ENCODE peak calls at places on chromosomes 4 and X, in six cellular contexts. P is Caco-2; S is lung; O is CD4-positive, alpha-beta memory T cell; Y is GM23338; Z is aorta. A is an unnamed sample.
A peak's percentile ranks its signal among the peaks of the same experiment; 100 is the strongest.

GRCh38 chr4:148166132-148166531 is 276.1 kb downstream of the NR3C2 start:
- DNase-seq in P (no peak), S (no peak), O (no peak), Y (no peak), Z (no peak), A (no peak)

GRCh38 chr4:6773106-6773505 is 9.4 kb upstream of the KIAA0232 start:
- DNase-seq in P (no peak), S (no peak), O (no peak), Y (no peak), Z (no peak), A (no peak)

GRCh38 chr4:38456096-38456495 is 207.9 kb upstream of the KLF3 start:
- DNase-seq in P (no peak), S (no peak), O (no peak), Y (no peak), Z (no peak), A (no peak)

GRCh38 chrX:17930850-17931249 is 69.8 kb upstream of the RAI2 start:
- DNase-seq in P (no peak), S (no peak), O (no peak), Y (peak; percentile 5), Z (no peak), A (no peak)

GRCh38 chr4:2277956-2278355 is 16.0 kb upstream of the MXD4 start:
- DNase-seq in P (no peak), S (no peak), O (no peak), Y (no peak), Z (no peak), A (no peak)

GRCh38 chr4:153683763-153684181 is 308 bp upstream of the TLR2 start:
- DNase-seq in P (no peak), S (no peak), O (no peak), Y (no peak), Z (no peak), A (no peak)

GRCh38 chr4:125321709-125322362 is 7.1 kb downstream of the FAT4 start:
- DNase-seq in P (no peak), S (no peak), O (no peak), Y (no peak), Z (no peak), A (no peak)

GRCh38 chr4:47930971-47931804 is 16.8 kb upstream of the NFXL1 start:
- DNase-seq in P (no peak), S (no peak), O (no peak), Y (no peak), Z (no peak), A (no peak)

GRCh38 chr4:61723492-61723891 is 523.4 kb downstream of the ADGRL3 start:
- DNase-seq in P (no peak), S (no peak), O (no peak), Y (peak; percentile 82), Z (no peak), A (no peak)

GRCh38 chrX:48892896-48893295 is 4.7 kb downstream of the TIMM17B start:
- DNase-seq in P (no peak), S (no peak), O (no peak), Y (no peak), Z (no peak), A (no peak)

GRCh38 chr4:17447675-17448298 is 64.1 kb downstream of the QDPR start:
- DNase-seq in P (peak; percentile 70), S (peak; percentile 35), O (peak; percentile 62), Y (peak; percentile 87), Z (no peak), A (peak; percentile 50)

GRCh38 chr4:108215055-108215454 is 46.3 kb upstream of the LEF1 start:
- DNase-seq in P (peak; percentile 41), S (no peak), O (no peak), Y (no peak), Z (no peak), A (no peak)

GRCh38 chrX:11241720-11242119 is 51.5 kb upstream of the AMELX start:
- DNase-seq in P (no peak), S (no peak), O (no peak), Y (no peak), Z (no peak), A (no peak)

GRCh38 chrX:71577682-71578081 is 555 bp upstream of the GCNA start:
- DNase-seq in P (no peak), S (no peak), O (no peak), Y (no peak), Z (no peak), A (no peak)

GRCh38 chr4:7161721-7162214 is 30.6 kb upstream of the SORCS2 start:
- DNase-seq in P (no peak), S (no peak), O (no peak), Y (no peak), Z (no peak), A (no peak)

GRCh38 chrX:16708016-16708415 is 4.5 kb downstream of the CTPS2 start:
- DNase-seq in P (no peak), S (no peak), O (no peak), Y (no peak), Z (no peak), A (no peak)

GRCh38 chrX:42755820-42756219 is 22.1 kb downstream of the PPP1R2C start:
- DNase-seq in P (no peak), S (peak; percentile 34), O (no peak), Y (no peak), Z (peak; percentile 60), A (no peak)

GRCh38 chrX:16892504-16893362 is 22.6 kb upstream of the RBBP7 start:
- DNase-seq in P (peak; percentile 76), S (peak; percentile 74), O (peak; percentile 49), Y (peak; percentile 92), Z (peak; percentile 77), A (no peak)

GRCh38 chr4:101229116-101229515 is 118.2 kb downstream of the PPP3CA start:
- DNase-seq in P (no peak), S (no peak), O (no peak), Y (no peak), Z (no peak), A (no peak)

GRCh38 chr4:182478475-182478874 is 235.3 kb downstream of the TENM3 start:
- DNase-seq in P (peak; percentile 30), S (no peak), O (no peak), Y (peak; percentile 82), Z (no peak), A (no peak)

GRCh38 chr4:10084651-10085320 is 31.8 kb downstream of the WDR1 start:
- DNase-seq in P (no peak), S (no peak), O (peak; percentile 26), Y (no peak), Z (peak; percentile 32), A (no peak)

GRCh38 chr4:42596918-42597317 is 60.0 kb downstream of the ATP8A1 start:
- DNase-seq in P (no peak), S (no peak), O (no peak), Y (no peak), Z (no peak), A (no peak)

GRCh38 chrX:108735680-108736508 is 469 bp downstream of the IRS4 start:
- DNase-seq in P (no peak), S (no peak), O (no peak), Y (no peak), Z (no peak), A (no peak)

GRCh38 chr4:37847311-37847710 is 20.8 kb downstream of the PGM2 start:
- DNase-seq in P (no peak), S (no peak), O (no peak), Y (no peak), Z (no peak), A (no peak)

GRCh38 chr4:152920768-152921167 is 15.4 kb upstream of the FHDC1 start:
- DNase-seq in P (peak; percentile 48), S (no peak), O (no peak), Y (peak; percentile 79), Z (no peak), A (no peak)

GRCh38 chrX:75781618-75782017 is 3.4 kb downstream of the MAGEE2 start:
- DNase-seq in P (no peak), S (no peak), O (no peak), Y (peak; percentile 1), Z (peak; percentile 63), A (no peak)

GRCh38 chr4:1470816-1471442 is 64.7 kb upstream of the NKX1-1 start:
- DNase-seq in P (no peak), S (no peak), O (no peak), Y (no peak), Z (no peak), A (no peak)

GRCh38 chr4:4673070-4673469 is 131.2 kb upstream of the STX18 start:
- DNase-seq in P (peak; percentile 64), S (no peak), O (no peak), Y (peak; percentile 99), Z (no peak), A (no peak)

GRCh38 chr4:113591982-113592381 is 169.6 kb downstream of the CAMK2D start:
- DNase-seq in P (no peak), S (no peak), O (no peak), Y (no peak), Z (no peak), A (no peak)

DNA sequence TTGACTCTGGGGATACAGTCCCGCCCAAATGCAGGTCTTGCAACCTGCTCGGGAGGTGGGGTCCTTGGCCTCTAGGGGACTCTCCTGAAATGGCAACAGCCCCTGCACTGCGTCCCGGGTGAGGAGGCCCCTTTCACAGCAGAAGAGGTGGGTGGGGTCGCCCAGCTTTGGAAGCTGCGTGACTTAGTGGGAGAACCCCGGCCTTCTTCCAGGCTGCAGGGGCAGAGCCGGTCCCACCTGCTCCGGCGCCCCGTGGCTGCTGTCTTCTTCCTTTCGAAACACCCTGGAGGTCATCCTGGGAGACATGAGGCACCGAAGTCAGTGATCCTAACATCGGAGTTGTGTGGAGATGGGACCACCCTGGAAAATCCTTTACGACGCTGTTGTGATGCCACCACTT is 103.7 kb upstream of the ADRA2C start:
- DNase-seq in P (no peak), S (no peak), O (no peak), Y (no peak), Z (no peak), A (no peak)
- H3K4me1 ChIP-seq in P (no peaks in the 10 kb centered on the region), S (no peaks in the 10 kb centered on the region), O (no peaks in the 10 kb centered on the region), Y (no peaks in the 10 kb centered on the region), Z (peaks cover 4% of the 10 kb centered on the region), A (no peaks in the 10 kb centered on the region)

DNA sequence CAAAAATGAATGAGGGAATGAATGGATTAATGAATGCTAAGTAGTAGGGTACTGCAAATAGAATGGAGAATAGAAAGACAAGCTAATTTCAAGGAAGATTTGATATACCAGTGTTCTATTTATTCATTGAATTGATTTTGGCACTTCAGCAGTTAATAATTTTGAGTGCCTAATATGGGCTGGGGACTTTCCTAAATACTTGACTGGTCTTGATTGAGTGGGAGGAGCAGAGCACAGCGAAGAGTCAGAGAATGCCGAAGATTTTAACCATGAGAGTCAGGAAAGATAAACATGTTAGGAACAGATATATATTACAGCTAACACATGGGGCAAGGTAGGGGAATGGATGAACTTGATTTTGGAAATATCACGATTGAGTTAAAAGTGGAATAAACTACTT is 10.6 kb downstream of the IL15 start:
- DNase-seq in P (no peak), S (no peak), O (no peak), Y (no peak), Z (no peak), A (no peak)
- H3K4me1 ChIP-seq in P (no peaks in the 10 kb centered on the region), S (peaks cover 10% of the 10 kb centered on the region), O (no peaks in the 10 kb centered on the region), Y (no peaks in the 10 kb centered on the region), Z (peaks cover 11% of the 10 kb centered on the region), A (no peaks in the 10 kb centered on the region)

GRCh38 chrX:39771089-39771488 is 326.7 kb downstream of the BCOR start:
- DNase-seq in P (no peak), S (no peak), O (no peak), Y (no peak), Z (no peak), A (no peak)
- H3K4me1 ChIP-seq in P (peaks cover 17% of the 10 kb centered on the region), S (no peaks in the 10 kb centered on the region), O (peaks cover 72% of the 10 kb centered on the region), Y (peaks cover 32% of the 10 kb centered on the region), Z (peaks cover 2% of the 10 kb centered on the region), A (no peaks in the 10 kb centered on the region)

DNA sequence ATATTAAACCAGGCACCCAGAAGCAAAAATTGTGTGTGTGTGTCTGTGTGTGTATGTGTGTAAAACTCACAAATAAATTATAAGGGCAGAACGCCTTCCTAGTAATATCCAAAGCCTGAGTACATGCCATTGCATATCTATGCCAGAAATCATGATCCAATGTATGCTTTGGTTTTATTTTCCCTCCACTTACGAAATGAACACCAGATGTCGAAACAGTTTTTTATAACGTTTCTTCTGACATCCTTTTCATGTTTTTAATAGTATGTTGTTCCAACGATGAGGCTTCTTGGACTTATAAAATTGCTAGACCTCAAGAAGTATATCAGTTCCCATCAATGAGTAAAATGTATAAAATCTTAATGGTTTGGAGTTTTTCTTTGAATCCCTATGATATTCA is 55.4 kb downstream of the KCNIP4 start:
- DNase-seq in P (no peak), S (no peak), O (no peak), Y (no peak), Z (no peak), A (no peak)
- H3K4me1 ChIP-seq in P (no peaks in the 10 kb centered on the region), S (no peaks in the 10 kb centered on the region), O (no peaks in the 10 kb centered on the region), Y (no peaks in the 10 kb centered on the region), Z (no peaks in the 10 kb centered on the region), A (no peaks in the 10 kb centered on the region)

A was measured in Panc1.